ENCODE peak calls at places on chromosomes 5 and 9, in eight cellular contexts. One of them, this sample, is unnamed.

GRCh38 chr5:72290356-72291133 is 29.5 kb downstream of the MRPS27 start:
- DNase-seq in keratinocyte: no peak
- DNase-seq in GM23248: no peak
- DNase-seq in right lobe of liver: no peak
- DNase-seq in GM12865: no peak
- DNase-seq in aorta: no peak
- DNase-seq in lung: no peak
- DNase-seq in kidney: no peak
- DNase-seq in this sample: no peak

GRCh38 chr9:92970467-92970923 is 23.2 kb downstream of the FGD3 start:
- DNase-seq in GM12865: no peak
- DNase-seq in lung: peak
- DNase-seq in right lobe of liver: no peak
- DNase-seq in kidney: no peak
- DNase-seq in aorta: no peak
- DNase-seq in GM23248: peak
- DNase-seq in keratinocyte: peak
- DNase-seq in this sample: no peak

GRCh38 chr9:94806307-94806893 is 79.9 kb downstream of the AOPEP start:
- DNase-seq in GM12865: peak
- DNase-seq in keratinocyte: no peak
- DNase-seq in kidney: no peak
- DNase-seq in lung: no peak
- DNase-seq in aorta: no peak
- DNase-seq in GM23248: peak
- DNase-seq in right lobe of liver: no peak
- DNase-seq in this sample: no peak

GRCh38 chr9:90608141-90608540 is 34.5 kb downstream of the DIRAS2 start:
- DNase-seq in keratinocyte: no peak
- DNase-seq in kidney: no peak
- DNase-seq in aorta: no peak
- DNase-seq in lung: no peak
- DNase-seq in right lobe of liver: no peak
- DNase-seq in GM23248: no peak
- DNase-seq in GM12865: no peak
- DNase-seq in this sample: no peak

GRCh38 chr5:32507738-32508434 is 63.3 kb upstream of the ZFR start:
- DNase-seq in kidney: no peak
- DNase-seq in keratinocyte: no peak
- DNase-seq in right lobe of liver: no peak
- DNase-seq in GM23248: peak
- DNase-seq in aorta: no peak
- DNase-seq in lung: no peak
- DNase-seq in GM12865: no peak
- DNase-seq in this sample: no peak

GRCh38 chr9:88746029-88746743 is 211.2 kb downstream of the NXNL2 start:
- DNase-seq in lung: no peak
- DNase-seq in GM12865: no peak
- DNase-seq in aorta: peak
- DNase-seq in keratinocyte: no peak
- DNase-seq in kidney: peak
- DNase-seq in GM23248: peak
- DNase-seq in right lobe of liver: no peak
- DNase-seq in this sample: peak

GRCh38 chr9:19720374-19720773 is 68.5 kb downstream of the SLC24A2 start:
- DNase-seq in GM12865: peak
- DNase-seq in kidney: no peak
- DNase-seq in GM23248: peak
- DNase-seq in lung: no peak
- DNase-seq in right lobe of liver: no peak
- DNase-seq in aorta: no peak
- DNase-seq in keratinocyte: no peak
- DNase-seq in this sample: no peak

GRCh38 chr5:122586351-122586750 is 188.5 kb upstream of the SNX2 start:
- DNase-seq in lung: no peak
- DNase-seq in kidney: no peak
- DNase-seq in keratinocyte: no peak
- DNase-seq in right lobe of liver: no peak
- DNase-seq in GM12865: no peak
- DNase-seq in aorta: no peak
- DNase-seq in GM23248: peak
- DNase-seq in this sample: no peak

GRCh38 chr5:136686192-136686872 is 321.0 kb upstream of the TRPC7 start:
- DNase-seq in aorta: no peak
- DNase-seq in lung: no peak
- DNase-seq in right lobe of liver: no peak
- DNase-seq in keratinocyte: no peak
- DNase-seq in kidney: no peak
- DNase-seq in GM12865: peak
- DNase-seq in GM23248: peak
- DNase-seq in this sample: no peak

GRCh38 chr5:147796556-147797308 is 14.2 kb upstream of the JAKMIP2 start:
- DNase-seq in keratinocyte: no peak
- DNase-seq in lung: no peak
- DNase-seq in GM12865: no peak
- DNase-seq in GM23248: no peak
- DNase-seq in right lobe of liver: no peak
- DNase-seq in kidney: no peak
- DNase-seq in aorta: no peak
- DNase-seq in this sample: no peak

GRCh38 chr9:86351897-86352296 is 2.3 kb downstream of the TUT7 start:
- DNase-seq in aorta: no peak
- DNase-seq in kidney: no peak
- DNase-seq in keratinocyte: no peak
- DNase-seq in GM23248: no peak
- DNase-seq in right lobe of liver: no peak
- DNase-seq in GM12865: peak
- DNase-seq in lung: no peak
- DNase-seq in this sample: no peak

GRCh38 chr5:174446446-174446845 is 277.9 kb upstream of the MSX2 start:
- DNase-seq in lung: no peak
- DNase-seq in GM12865: no peak
- DNase-seq in keratinocyte: no peak
- DNase-seq in GM23248: no peak
- DNase-seq in right lobe of liver: no peak
- DNase-seq in aorta: no peak
- DNase-seq in kidney: no peak
- DNase-seq in this sample: no peak

GRCh38 chr5:171459839-171460238 is 40.4 kb downstream of the FGF18 start:
- DNase-seq in GM23248: no peak
- DNase-seq in GM12865: no peak
- DNase-seq in lung: no peak
- DNase-seq in aorta: no peak
- DNase-seq in right lobe of liver: no peak
- DNase-seq in kidney: peak
- DNase-seq in keratinocyte: no peak
- DNase-seq in this sample: no peak

GRCh38 chr5:102561894-102562760 is 63.3 kb upstream of the SLCO6A1 start:
- DNase-seq in lung: no peak
- DNase-seq in right lobe of liver: peak
- DNase-seq in keratinocyte: no peak
- DNase-seq in kidney: no peak
- DNase-seq in aorta: peak
- DNase-seq in GM23248: peak
- DNase-seq in GM12865: peak
- DNase-seq in this sample: no peak

GRCh38 chr9:129863059-129863690 is 27.9 kb downstream of the USP20 start:
- DNase-seq in aorta: no peak
- DNase-seq in keratinocyte: no peak
- DNase-seq in kidney: peak
- DNase-seq in right lobe of liver: no peak
- DNase-seq in lung: no peak
- DNase-seq in GM23248: no peak
- DNase-seq in GM12865: no peak
- DNase-seq in this sample: peak

GRCh38 chr9:135010921-135011320 is 76.5 kb upstream of the OLFM1 start:
- DNase-seq in lung: peak
- DNase-seq in GM12865: peak
- DNase-seq in right lobe of liver: no peak
- DNase-seq in aorta: no peak
- DNase-seq in keratinocyte: no peak
- DNase-seq in kidney: peak
- DNase-seq in GM23248: no peak
- DNase-seq in this sample: peak

GRCh38 chr5:3197699-3198098 is 397.9 kb upstream of the IRX1 start:
- DNase-seq in keratinocyte: no peak
- DNase-seq in GM23248: no peak
- DNase-seq in GM12865: no peak
- DNase-seq in lung: no peak
- DNase-seq in right lobe of liver: no peak
- DNase-seq in aorta: no peak
- DNase-seq in kidney: no peak
- DNase-seq in this sample: no peak
- H3K4me3 ChIP-seq in keratinocyte: peak
- H3K4me3 ChIP-seq in GM23248: no peak
- H3K4me3 ChIP-seq in GM12865: no peak
- H3K4me3 ChIP-seq in lung: no peak
- H3K4me3 ChIP-seq in right lobe of liver: no peak
- H3K4me3 ChIP-seq in aorta: no peak
- H3K4me3 ChIP-seq in kidney: no peak
- H3K4me3 ChIP-seq in this sample: peak

GRCh38 chr5:148831590-148832565 is 5.5 kb downstream of the ADRB2 start:
- DNase-seq in GM12865: peak
- DNase-seq in lung: no peak
- DNase-seq in kidney: no peak
- DNase-seq in aorta: peak
- DNase-seq in keratinocyte: no peak
- DNase-seq in GM23248: no peak
- DNase-seq in right lobe of liver: no peak
- DNase-seq in this sample: no peak
- H3K4me3 ChIP-seq in GM12865: no peak
- H3K4me3 ChIP-seq in lung: no peak
- H3K4me3 ChIP-seq in kidney: no peak
- H3K4me3 ChIP-seq in aorta: no peak
- H3K4me3 ChIP-seq in keratinocyte: peak
- H3K4me3 ChIP-seq in GM23248: no peak
- H3K4me3 ChIP-seq in right lobe of liver: no peak
- H3K4me3 ChIP-seq in this sample: no peak

GRCh38 chr5:10567781-10568321 is 4.0 kb downstream of the ANKRD33B start:
- DNase-seq in GM23248: peak
- DNase-seq in keratinocyte: no peak
- DNase-seq in GM12865: no peak
- DNase-seq in right lobe of liver: no peak
- DNase-seq in aorta: no peak
- DNase-seq in lung: no peak
- DNase-seq in kidney: no peak
- DNase-seq in this sample: no peak

GRCh38 chr5:10565785-10566506 is 2.1 kb downstream of the ANKRD33B start:
- DNase-seq in GM23248: peak
- DNase-seq in lung: no peak
- DNase-seq in right lobe of liver: no peak
- DNase-seq in kidney: no peak
- DNase-seq in aorta: no peak
- DNase-seq in keratinocyte: no peak
- DNase-seq in GM12865: peak
- DNase-seq in this sample: no peak

GRCh38 chr5:10567181-10567591 is 3.3 kb downstream of the ANKRD33B start:
- DNase-seq in keratinocyte: no peak
- DNase-seq in aorta: no peak
- DNase-seq in GM23248: no peak
- DNase-seq in GM12865: peak
- DNase-seq in lung: no peak
- DNase-seq in kidney: no peak
- DNase-seq in right lobe of liver: no peak
- DNase-seq in this sample: no peak

GRCh38 chr5:10564838-10565784 is 1.2 kb downstream of the ANKRD33B start:
- DNase-seq in GM12865: no peak
- DNase-seq in kidney: peak
- DNase-seq in lung: no peak
- DNase-seq in GM23248: peak
- DNase-seq in aorta: no peak
- DNase-seq in right lobe of liver: peak
- DNase-seq in keratinocyte: no peak
- DNase-seq in this sample: peak

DNA sequence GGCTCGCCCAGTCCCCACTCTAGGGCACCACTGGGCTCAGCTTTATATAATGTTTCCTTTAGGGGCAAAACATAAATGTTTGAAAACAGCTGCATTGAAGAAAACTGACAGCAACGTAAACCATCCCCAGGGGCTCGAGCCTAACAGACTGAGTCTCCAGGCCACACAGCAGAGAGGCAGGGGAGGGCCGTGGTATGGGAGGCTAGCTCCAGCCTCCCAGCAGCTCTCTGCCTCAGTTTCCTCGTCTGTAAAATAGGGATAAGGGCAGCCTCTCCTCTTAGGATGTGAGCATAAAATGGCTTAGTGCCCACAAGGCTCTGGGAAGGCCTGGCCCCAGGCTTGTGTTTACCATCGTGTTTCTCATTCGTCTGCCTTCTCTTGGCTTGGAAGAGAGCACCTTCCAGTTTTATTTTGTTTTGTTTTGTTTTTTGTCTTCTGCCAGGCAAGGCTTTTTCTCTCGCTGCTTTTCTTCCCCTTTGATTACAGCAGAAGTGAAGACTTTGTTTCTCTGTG is 2.7 kb downstream of the ANKRD33B start:
- DNase-seq in lung: no peak
- DNase-seq in kidney: no peak
- DNase-seq in right lobe of liver: no peak
- DNase-seq in GM12865: no peak
- DNase-seq in keratinocyte: no peak
- DNase-seq in GM23248: no peak
- DNase-seq in aorta: no peak
- DNase-seq in this sample: no peak
- H3K4me3 ChIP-seq in lung: no peak
- H3K4me3 ChIP-seq in kidney: peak
- H3K4me3 ChIP-seq in right lobe of liver: no peak
- H3K4me3 ChIP-seq in GM12865: peak
- H3K4me3 ChIP-seq in keratinocyte: no peak
- H3K4me3 ChIP-seq in GM23248: peak
- H3K4me3 ChIP-seq in aorta: no peak
- H3K4me3 ChIP-seq in this sample: peak

GRCh38 chr5:1292846-1293415 is 1.9 kb downstream of the TERT start:
- DNase-seq in right lobe of liver: no peak
- DNase-seq in aorta: peak
- DNase-seq in GM23248: no peak
- DNase-seq in kidney: peak
- DNase-seq in GM12865: no peak
- DNase-seq in keratinocyte: no peak
- DNase-seq in lung: no peak
- DNase-seq in this sample: peak

GRCh38 chr5:1293416-1293996 is 1.4 kb downstream of the TERT start:
- DNase-seq in lung: no peak
- DNase-seq in keratinocyte: no peak
- DNase-seq in kidney: peak
- DNase-seq in aorta: peak
- DNase-seq in GM23248: no peak
- DNase-seq in GM12865: no peak
- DNase-seq in right lobe of liver: no peak
- DNase-seq in this sample: peak

GRCh38 chr5:1294839-1295649 is at the start of gene TERT:
- DNase-seq in right lobe of liver: no peak
- DNase-seq in GM12865: no peak
- DNase-seq in GM23248: no peak
- DNase-seq in aorta: peak
- DNase-seq in lung: no peak
- DNase-seq in keratinocyte: no peak
- DNase-seq in kidney: peak
- DNase-seq in this sample: peak

GRCh38 chr5:1295650-1296037 is 776 bp upstream of the TERT start:
- DNase-seq in keratinocyte: no peak
- DNase-seq in right lobe of liver: no peak
- DNase-seq in lung: no peak
- DNase-seq in GM12865: no peak
- DNase-seq in GM23248: no peak
- DNase-seq in aorta: peak
- DNase-seq in kidney: peak
- DNase-seq in this sample: peak

GRCh38 chr5:1293997-1294838 is 650 bp downstream of the TERT start:
- DNase-seq in keratinocyte: no peak
- DNase-seq in lung: no peak
- DNase-seq in GM23248: no peak
- DNase-seq in kidney: peak
- DNase-seq in right lobe of liver: no peak
- DNase-seq in aorta: peak
- DNase-seq in GM12865: no peak
- DNase-seq in this sample: peak
- H3K4me3 ChIP-seq in keratinocyte: no peak
- H3K4me3 ChIP-seq in lung: no peak
- H3K4me3 ChIP-seq in GM23248: no peak
- H3K4me3 ChIP-seq in kidney: no peak
- H3K4me3 ChIP-seq in right lobe of liver: no peak
- H3K4me3 ChIP-seq in aorta: no peak
- H3K4me3 ChIP-seq in GM12865: no peak
- H3K4me3 ChIP-seq in this sample: peak

This sample was measured in spleen.